ENCODE peak calls at places on chromosomes 7 and 10, in seven cellular contexts. O is IMR-90, E is osteoblast, I is OCI-LY7, R is H1, H is mesenchymal stem cell, P is fibroblast of lung. L is an unnamed sample. For H3K4me1, the result is how much of the 10 kb centered on the place peaks cover.

GRCh38 chr7:113113912-113114311 is 4.4 kb downstream of the SMIM30 start:
- DNase-seq in O (no peak), E (no peak), I (peak), R (no peak), H (no peak), P (no peak), L (no peak)

GRCh38 chr7:128167316-128167691 is 73.8 kb upstream of the LEP start:
- DNase-seq in O (peak), E (peak), I (no peak), R (no peak), H (peak), P (peak), L (peak)

GRCh38 chr10:77975086-77975666 is 48.6 kb upstream of the DLG5 start:
- DNase-seq in O (no peak), E (peak), I (no peak), R (no peak), H (no peak), P (no peak), L (no peak)

GRCh38 chr10:8054498-8055407 is at the start of gene GATA3:
- DNase-seq in O (peak), E (peak), I (no peak), R (peak), H (peak), P (no peak), L (peak)

GRCh38 chr10:78035025-78035424 is 1.4 kb downstream of the RPS24 start:
- DNase-seq in O (peak), E (peak), I (no peak), R (no peak), H (peak), P (no peak), L (no peak)

GRCh38 chr7:134625571-134625970 is 21.1 kb upstream of the BPGM start:
- DNase-seq in O (peak), E (no peak), I (no peak), R (no peak), H (peak), P (peak), L (peak)

GRCh38 chr7:42494722-42495121 is 257.7 kb upstream of the GLI3 start:
- DNase-seq in O (no peak), E (no peak), I (no peak), R (no peak), H (peak), P (no peak), L (peak)

GRCh38 chr10:24974978-24975377 is 22.6 kb upstream of the PRTFDC1 start:
- DNase-seq in O (peak), E (no peak), I (no peak), R (no peak), H (peak), P (peak), L (no peak)

GRCh38 chr10:114933588-114933987 is 4.4 kb upstream of the TRUB1 start:
- DNase-seq in O (peak), E (peak), I (no peak), R (no peak), H (no peak), P (no peak), L (peak)

GRCh38 chr10:80429521-80429966 is 21.2 kb downstream of the PRXL2A start:
- DNase-seq in O (no peak), E (peak), I (no peak), R (no peak), H (no peak), P (no peak), L (peak)

GRCh38 chr7:146319625-146320024 is 203.0 kb downstream of the CNTNAP2 start:
- DNase-seq in O (no peak), E (no peak), I (no peak), R (no peak), H (no peak), P (no peak), L (no peak)

GRCh38 chr7:157854066-157854891 is 517.5 kb downstream of the DNAJB6 start:
- DNase-seq in O (no peak), E (no peak), I (no peak), R (no peak), H (no peak), P (no peak), L (no peak)

GRCh38 chr10:22573820-22574569 is 140.4 kb downstream of the PIP4K2A start:
- DNase-seq in O (peak), E (peak), I (peak), R (peak), H (peak), P (peak), L (peak)

GRCh38 chr7:6272481-6273323 is at the start of gene CYTH3:
- DNase-seq in O (peak), E (peak), I (peak), R (peak), H (peak), P (peak), L (peak)

GRCh38 chr10:82628373-82628772 is 753.4 kb downstream of the NRG3 start:
- DNase-seq in O (no peak), E (no peak), I (no peak), R (no peak), H (peak), P (no peak), L (no peak)

GRCh38 chr10:18252086-18252485 is 111.9 kb downstream of the CACNB2 start:
- DNase-seq in O (no peak), E (no peak), I (no peak), R (no peak), H (no peak), P (no peak), L (no peak)

GRCh38 chr10:78479467-78479866 is 445.8 kb downstream of the RPS24 start:
- DNase-seq in O (no peak), E (no peak), I (no peak), R (no peak), H (no peak), P (no peak), L (no peak)

GRCh38 chr7:135800560-135800959 is 51.9 kb upstream of the FAM180A start:
- DNase-seq in O (no peak), E (no peak), I (no peak), R (peak), H (no peak), P (no peak), L (no peak)

GRCh38 chr7:98281757-98282652 is 519 bp downstream of the BRI3 start:
- DNase-seq in O (no peak), E (peak), I (peak), R (no peak), H (no peak), P (no peak), L (no peak)

GRCh38 chr7:123242467-123243097 is 42.8 kb upstream of the SLC13A1 start:
- DNase-seq in O (no peak), E (no peak), I (no peak), R (no peak), H (peak), P (no peak), L (peak)

GRCh38 chr10:5043716-5044115 is 40.1 kb upstream of the AKR1C2 start:
- DNase-seq in O (no peak), E (peak), I (no peak), R (no peak), H (no peak), P (peak), L (no peak)

GRCh38 chr10:63702107-63702506 is 180.9 kb downstream of the REEP3 start:
- DNase-seq in O (no peak), E (no peak), I (no peak), R (no peak), H (no peak), P (no peak), L (no peak)

GRCh38 chr7:7642081-7642480 is 1.5 kb downstream of the UMAD1 start:
- DNase-seq in O (no peak), E (no peak), I (peak), R (no peak), H (no peak), P (no peak), L (no peak)

GRCh38 chr7:33099154-33099940 is 9.9 kb downstream of the RP9 start:
- DNase-seq in O (no peak), E (no peak), I (peak), R (no peak), H (no peak), P (no peak), L (no peak)

GRCh38 chr10:23439452-23439919 is 611 bp downstream of the OTUD1 start:
- DNase-seq in O (no peak), E (peak), I (peak), R (no peak), H (no peak), P (no peak), L (no peak)

GRCh38 chr10:128018236-128018635 is 108.0 kb downstream of the MKI67 start:
- DNase-seq in O (peak), E (no peak), I (no peak), R (no peak), H (no peak), P (peak), L (no peak)

GRCh38 chr10:86556532-86556931 is 34.9 kb upstream of the WAPL start:
- DNase-seq in O (no peak), E (no peak), I (no peak), R (no peak), H (no peak), P (no peak), L (no peak)

GRCh38 chr10:33326897-33327296 is 7.6 kb downstream of the NRP1 start:
- DNase-seq in O (no peak), E (no peak), I (no peak), R (no peak), H (peak), P (peak), L (no peak)

GRCh38 chr7:103348959-103349358 is 1.5 kb downstream of the PSMC2 start:
- DNase-seq in O (no peak), E (no peak), I (no peak), R (no peak), H (no peak), P (no peak), L (no peak)

GRCh38 chr10:51301644-51302043 is 227.4 kb downstream of the PRKG1 start:
- DNase-seq in O (peak), E (peak), I (no peak), R (no peak), H (peak), P (peak), L (no peak)

GRCh38 chr10:3790272-3790671 is 5.3 kb upstream of the KLF6 start:
- DNase-seq in O (no peak), E (peak), I (no peak), R (no peak), H (no peak), P (no peak), L (peak)

GRCh38 chr10:119308556-119309422 is 101.4 kb downstream of the GRK5 start:
- DNase-seq in O (no peak), E (peak), I (no peak), R (no peak), H (no peak), P (no peak), L (no peak)
- H3K4me1 ChIP-seq in O (under half), E (under half), I (half or more), R (under half), H (under half), P (under half), L (under half)

GRCh38 chr7:104956753-104957450 is 57.1 kb upstream of the KMT2E start:
- DNase-seq in O (peak), E (peak), I (no peak), R (no peak), H (peak), P (peak), L (peak)
- H2AFZ ChIP-seq in O (peak), E (no peak), I (peak), R (no peak), H (no peak), P (no peak), L (no peak)

GRCh38 chr10:71713135-71714040 is 6.2 kb downstream of the C10orf105 start:
- DNase-seq in O (peak), E (peak), I (peak), R (no peak), H (peak), P (peak), L (peak)
- H3K4me1 ChIP-seq in O (under half), E (under half), I (under half), R (under half), H (under half), P (under half), L (under half)

DNA sequence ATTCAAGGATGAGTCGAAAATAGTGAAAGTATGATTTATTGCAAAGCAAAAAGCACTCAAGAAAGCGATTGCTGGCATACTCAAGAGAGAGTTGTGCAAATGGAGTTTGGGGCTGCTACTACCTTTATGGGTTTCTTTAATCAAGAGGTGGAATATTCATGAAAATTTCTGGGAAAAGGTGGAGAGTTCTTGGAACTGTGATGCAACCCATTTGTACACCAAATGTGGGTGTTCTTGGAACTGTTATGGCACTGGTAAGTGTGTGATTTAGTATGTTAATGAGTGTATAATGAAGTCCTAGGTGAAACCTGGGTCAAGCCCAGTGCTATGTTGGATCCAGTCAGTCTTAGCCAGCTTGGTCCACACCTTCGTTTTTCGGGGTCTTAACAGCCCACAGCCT is 3.4 kb upstream of the VOPP1 start:
- DNase-seq in O (no peak), E (no peak), I (no peak), R (peak), H (no peak), P (no peak), L (no peak)
- H2AFZ ChIP-seq in O (no peak), E (no peak), I (no peak), R (no peak), H (no peak), P (no peak), L (no peak)

DNA sequence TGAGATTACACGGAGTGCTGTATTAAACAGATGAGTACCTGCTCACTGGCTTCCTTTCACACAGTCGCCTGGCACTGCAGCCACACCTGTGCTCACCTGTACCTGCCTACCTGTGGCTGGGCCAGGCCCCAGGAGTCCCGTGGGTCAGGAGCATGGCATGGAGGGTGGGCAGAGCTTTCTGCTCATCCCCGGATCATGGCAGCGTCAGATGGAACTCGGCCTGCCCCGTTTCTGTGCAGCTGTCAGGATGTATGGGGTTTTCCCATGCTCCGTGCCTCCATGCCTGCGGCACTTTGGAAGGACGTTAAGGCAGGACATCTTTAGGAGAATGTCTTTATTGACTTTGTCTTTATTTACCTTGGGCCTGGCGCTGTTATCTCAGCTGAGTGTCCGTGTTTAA is 112.2 kb downstream of the MGMT start:
- DNase-seq in O (no peak), E (no peak), I (no peak), R (no peak), H (no peak), P (no peak), L (no peak)
- H3K4me1 ChIP-seq in O (under half), E (under half), I (under half), R (under half), H (under half), P (under half), L (under half)

GRCh38 chr7:124937076-124937475 is 7.5 kb upstream of the POT1 start:
- DNase-seq in O (no peak), E (no peak), I (no peak), R (no peak), H (no peak), P (no peak), L (no peak)
- H2AFZ ChIP-seq in O (no peak), E (no peak), I (no peak), R (no peak), H (no peak), P (no peak), L (no peak)

GRCh38 chr10:131739201-131739600 is 161.6 kb upstream of the PPP2R2D start:
- DNase-seq in O (no peak), E (no peak), I (no peak), R (no peak), H (no peak), P (no peak), L (no peak)
- H3K4me1 ChIP-seq in O (under half), E (under half), I (under half), R (under half), H (under half), P (under half), L (under half)

GRCh38 chr10:21488246-21488953 is 37.1 kb downstream of the SKIDA1 start:
- DNase-seq in O (no peak), E (no peak), I (no peak), R (no peak), H (no peak), P (peak), L (no peak)
- H2AFZ ChIP-seq in O (no peak), E (peak), I (no peak), R (no peak), H (no peak), P (no peak), L (no peak)

GRCh38 chr7:132410385-132410784 is 165.9 kb downstream of the PLXNA4 start:
- DNase-seq in O (no peak), E (peak), I (no peak), R (no peak), H (peak), P (peak), L (no peak)
- H3K4me1 ChIP-seq in O (under half), E (under half), I (under half), R (under half), H (under half), P (under half), L (under half)

L was measured in mammary epithelial cell.